ENCODE peak calls at places on chromosomes 3 and 15, in eight cellular contexts. X is esophagus squamous epithelium, U is cardiac fibroblast, V is AG10803, Y is osteocyte, P is astrocyte, T is HFF-Myc, Z is left ventricle myocardium inferior. J is an unnamed sample.

GRCh38 chr15:92954578-92954977 is 54.5 kb downstream of the CHD2 start:
- DNase-seq in X (no peak), U (peak), V (no peak), Y (no peak), P (no peak), T (no peak), Z (no peak), J (no peak)

GRCh38 chr3:19541284-19541683 is 392.7 kb downstream of the EFHB start:
- DNase-seq in X (no peak), U (no peak), V (no peak), Y (no peak), P (no peak), T (no peak), Z (no peak), J (no peak)

GRCh38 chr3:14767706-14768105 is 51.1 kb upstream of the FGD5 start:
- DNase-seq in X (no peak), U (no peak), V (no peak), Y (no peak), P (no peak), T (no peak), Z (no peak), J (no peak)

GRCh38 chr15:74431645-74432044 is 2.1 kb downstream of the SEMA7A start:
- DNase-seq in X (no peak), U (no peak), V (no peak), Y (no peak), P (no peak), T (no peak), Z (no peak), J (no peak)

GRCh38 chr3:78571486-78571885 is 1196.3 kb downstream of the ROBO1 start:
- DNase-seq in X (no peak), U (no peak), V (no peak), Y (no peak), P (no peak), T (no peak), Z (no peak), J (no peak)

GRCh38 chr3:149553781-149554451 is 79.4 kb downstream of the TM4SF4 start:
- DNase-seq in X (no peak), U (peak), V (peak), Y (no peak), P (peak), T (peak), Z (peak), J (no peak)

GRCh38 chr3:171157286-171157685 is 130.8 kb upstream of the SLC2A2 start:
- DNase-seq in X (no peak), U (no peak), V (no peak), Y (no peak), P (no peak), T (no peak), Z (peak), J (no peak)

GRCh38 chr15:75661041-75661778 is 13.5 kb downstream of the SNX33 start:
- DNase-seq in X (peak), U (peak), V (peak), Y (peak), P (peak), T (peak), Z (peak), J (peak)

GRCh38 chr15:77548608-77549551 is 83.8 kb downstream of the LINGO1 start:
- DNase-seq in X (no peak), U (no peak), V (no peak), Y (no peak), P (no peak), T (no peak), Z (no peak), J (no peak)

GRCh38 chr3:115999598-115999997 is 376.3 kb downstream of the GAP43 start:
- DNase-seq in X (no peak), U (no peak), V (no peak), Y (no peak), P (peak), T (no peak), Z (no peak), J (no peak)

GRCh38 chr3:154334973-154335420 is 10.7 kb upstream of the DHX36 start:
- DNase-seq in X (no peak), U (peak), V (peak), Y (no peak), P (peak), T (peak), Z (no peak), J (no peak)

GRCh38 chr15:91982401-91982800 is 128.9 kb downstream of the SLCO3A1 start:
- DNase-seq in X (no peak), U (no peak), V (peak), Y (no peak), P (no peak), T (no peak), Z (no peak), J (no peak)

GRCh38 chr15:31328425-31328998 is 1.9 kb downstream of the KLF13 start:
- DNase-seq in X (no peak), U (peak), V (peak), Y (no peak), P (peak), T (no peak), Z (peak), J (no peak)

GRCh38 chr3:32780735-32781210 is 37.0 kb upstream of the TRIM71 start:
- DNase-seq in X (no peak), U (peak), V (peak), Y (peak), P (peak), T (no peak), Z (peak), J (no peak)

GRCh38 chr3:127406309-127407025 is 118.6 kb upstream of the PRR20G start:
- DNase-seq in X (no peak), U (peak), V (no peak), Y (peak), P (no peak), T (no peak), Z (peak), J (no peak)

GRCh38 chr3:129033619-129034321 is 26.8 kb upstream of the GP9 start:
- DNase-seq in X (no peak), U (no peak), V (no peak), Y (no peak), P (no peak), T (no peak), Z (no peak), J (no peak)

GRCh38 chr3:123096701-123097100 is 29.9 kb downstream of the PDIA5 start:
- DNase-seq in X (no peak), U (peak), V (peak), Y (no peak), P (peak), T (peak), Z (peak), J (no peak)

GRCh38 chr3:100697723-100698285 is 11.5 kb upstream of the TFG start:
- DNase-seq in X (no peak), U (no peak), V (no peak), Y (no peak), P (no peak), T (no peak), Z (no peak), J (no peak)

GRCh38 chr3:59052803-59053411 is 3.1 kb upstream of the CFAP20DC start:
- DNase-seq in X (no peak), U (peak), V (peak), Y (no peak), P (peak), T (peak), Z (no peak), J (no peak)

GRCh38 chr3:62323241-62323640 is 50.1 kb downstream of the FEZF2 start:
- DNase-seq in X (no peak), U (no peak), V (no peak), Y (no peak), P (no peak), T (no peak), Z (no peak), J (no peak)

GRCh38 chr15:67758610-67759300 is 66.6 kb upstream of the SKOR1 start:
- DNase-seq in X (no peak), U (no peak), V (no peak), Y (no peak), P (peak), T (no peak), Z (no peak), J (no peak)

GRCh38 chr3:186356152-186356551 is 5.9 kb downstream of the DGKG start:
- DNase-seq in X (no peak), U (no peak), V (no peak), Y (peak), P (no peak), T (no peak), Z (no peak), J (no peak)

GRCh38 chr3:194664857-194665256 is 7.1 kb downstream of the LSG1 start:
- DNase-seq in X (no peak), U (peak), V (no peak), Y (no peak), P (no peak), T (no peak), Z (no peak), J (no peak)

GRCh38 chr3:167742338-167742737 is 6.8 kb downstream of the SERPINI1 start:
- DNase-seq in X (no peak), U (no peak), V (no peak), Y (no peak), P (no peak), T (no peak), Z (no peak), J (no peak)

GRCh38 chr15:99123706-99124451 is 19.0 kb downstream of the SYNM start:
- DNase-seq in X (no peak), U (peak), V (peak), Y (peak), P (peak), T (peak), Z (peak), J (peak)

GRCh38 chr3:27025718-27026117 is 343.5 kb downstream of the NEK10 start:
- DNase-seq in X (no peak), U (no peak), V (no peak), Y (no peak), P (no peak), T (no peak), Z (no peak), J (no peak)

GRCh38 chr15:52733696-52734255 is 54.6 kb upstream of the ATOSA start:
- DNase-seq in X (no peak), U (no peak), V (peak), Y (no peak), P (no peak), T (no peak), Z (no peak), J (no peak)

GRCh38 chr3:14688525-14688924 is 13.6 kb downstream of the C3orf20 start:
- DNase-seq in X (no peak), U (no peak), V (no peak), Y (no peak), P (no peak), T (no peak), Z (no peak), J (no peak)

GRCh38 chr3:169430687-169431404 is 232.7 kb downstream of the MECOM start:
- DNase-seq in X (no peak), U (peak), V (no peak), Y (no peak), P (peak), T (no peak), Z (no peak), J (no peak)

GRCh38 chr3:138432576-138433240 is 1.7 kb upstream of the ESYT3 start:
- DNase-seq in X (no peak), U (no peak), V (no peak), Y (no peak), P (no peak), T (no peak), Z (no peak), J (no peak)

GRCh38 chr3:74613060-74613459 is 1.4 kb downstream of the CNTN3 start:
- DNase-seq in X (no peak), U (peak), V (peak), Y (no peak), P (peak), T (no peak), Z (no peak), J (no peak)

GRCh38 chr15:25512957-25513356 is 74.1 kb upstream of the UBE3A start:
- DNase-seq in X (no peak), U (no peak), V (no peak), Y (no peak), P (no peak), T (no peak), Z (no peak), J (no peak)

GRCh38 chr15:25504307-25504706 is 65.5 kb upstream of the UBE3A start:
- DNase-seq in X (no peak), U (peak), V (peak), Y (no peak), P (peak), T (no peak), Z (no peak), J (no peak)

GRCh38 chr15:25509697-25510096 is 70.9 kb upstream of the UBE3A start:
- DNase-seq in X (no peak), U (no peak), V (no peak), Y (no peak), P (no peak), T (no peak), Z (no peak), J (no peak)

GRCh38 chr15:25510146-25510545 is 71.3 kb upstream of the UBE3A start:
- DNase-seq in X (no peak), U (no peak), V (peak), Y (no peak), P (peak), T (no peak), Z (no peak), J (no peak)

GRCh38 chr15:25508369-25509002 is 69.7 kb upstream of the UBE3A start:
- DNase-seq in X (no peak), U (peak), V (peak), Y (no peak), P (peak), T (no peak), Z (no peak), J (no peak)
- TF ChIP-seq CTCF in X (peak), U (peak), V (peak), Y (peak), P (peak), T (peak), Z (peak), J (peak)

DNA sequence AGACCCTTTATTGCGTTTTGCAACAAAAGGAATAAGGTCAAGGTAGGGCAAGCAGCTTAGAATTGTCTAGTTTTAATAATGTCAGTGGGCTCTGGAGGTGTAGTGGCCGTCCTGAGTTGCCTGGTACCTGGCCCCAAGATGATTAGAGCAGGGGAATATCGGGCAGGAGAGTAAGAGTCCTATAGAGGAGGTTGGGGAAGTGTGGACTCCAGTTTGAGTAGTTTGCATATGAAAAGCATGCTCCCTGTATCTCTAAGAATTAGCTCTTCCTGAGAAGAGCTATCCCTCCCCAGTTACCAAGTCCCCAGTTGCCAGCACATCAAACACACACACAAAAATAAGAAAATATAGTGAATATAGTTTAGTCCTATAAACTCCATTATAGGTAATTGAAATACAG is 49.2 kb upstream of the ST3GAL6 start:
- DNase-seq in X (no peak), U (no peak), V (no peak), Y (no peak), P (no peak), T (no peak), Z (no peak), J (no peak)
- TF ChIP-seq CTCF in X (no peak), U (no peak), V (no peak), Y (no peak), P (no peak), T (no peak), Z (no peak), J (no peak)

DNA sequence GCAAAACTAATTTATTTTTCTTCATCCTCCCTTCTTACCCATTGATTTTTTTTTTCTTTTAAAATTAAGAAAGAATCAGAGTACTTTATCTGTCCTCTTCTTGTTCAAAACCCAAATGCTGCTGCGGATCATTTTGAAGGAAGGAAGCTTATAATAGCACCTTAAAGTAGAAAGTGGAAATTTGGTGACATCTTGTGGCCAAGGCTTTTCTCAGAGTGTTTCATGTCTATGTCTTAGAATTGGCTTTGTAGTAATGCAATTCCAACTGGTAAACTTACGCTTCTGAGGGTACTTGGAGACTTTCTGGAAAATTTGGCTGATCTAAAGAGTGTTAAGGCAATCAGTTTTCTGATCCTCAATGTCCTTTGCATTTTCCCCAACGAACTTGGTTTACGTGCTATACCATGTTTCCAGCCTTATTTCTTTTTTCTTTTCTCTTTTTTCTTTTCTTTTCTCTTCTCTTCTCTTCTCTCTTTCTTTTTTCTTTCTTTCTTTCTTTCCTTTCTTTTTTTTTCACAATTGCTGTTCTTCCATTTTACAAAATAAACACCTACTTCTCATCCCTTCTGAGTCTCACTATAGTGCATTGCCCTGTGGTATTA is 30.7 kb downstream of the C3orf38 start:
- DNase-seq in X (no peak), U (peak), V (peak), Y (no peak), P (peak), T (peak), Z (no peak), J (no peak)
- TF ChIP-seq CTCF in X (peak), U (peak), V (peak), Y (peak), P (peak), T (peak), Z (peak), J (no peak)

DNA sequence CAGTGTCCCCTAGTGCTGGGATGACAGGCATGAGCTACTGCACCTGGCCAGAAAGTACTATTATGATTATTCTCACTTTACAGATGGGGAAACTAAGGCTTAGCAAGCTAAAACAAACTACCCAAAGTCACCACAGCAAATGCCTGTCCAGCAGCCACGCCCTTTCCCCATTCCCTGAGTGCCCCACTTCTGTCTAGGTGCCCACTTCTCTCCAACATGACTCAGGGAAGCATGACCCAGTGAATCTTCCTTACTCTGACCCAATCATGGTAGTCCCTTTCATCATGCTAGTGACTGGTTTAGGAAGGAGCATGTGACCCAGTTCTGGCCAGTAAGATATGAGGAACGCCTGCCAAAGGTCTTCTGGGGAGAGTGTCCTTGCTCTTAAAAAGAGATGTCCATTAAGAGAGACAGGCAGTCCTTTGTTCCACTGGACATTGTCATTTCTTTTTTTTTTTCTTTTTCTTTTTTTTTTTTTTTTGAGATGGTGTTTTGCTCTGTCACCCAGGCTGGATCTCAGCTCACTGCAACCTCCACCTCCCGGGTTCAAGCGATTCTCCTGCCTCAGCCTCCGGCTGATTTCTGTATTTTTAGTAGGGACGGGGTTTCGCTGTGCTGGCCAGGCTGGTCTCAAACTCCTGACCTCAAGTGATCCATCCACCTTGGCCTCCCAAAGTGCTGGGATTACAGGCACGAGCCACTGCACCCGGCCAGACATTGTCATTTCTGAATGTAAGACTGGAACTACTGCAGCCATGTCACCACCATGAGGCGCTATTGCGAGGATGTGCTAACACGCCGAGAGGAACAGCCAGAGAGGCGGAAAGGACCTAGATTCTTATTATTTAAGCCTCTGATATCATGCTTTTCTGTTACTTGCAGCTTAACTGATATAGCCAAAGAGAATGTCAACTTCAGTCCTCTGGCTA is 19.8 kb downstream of the MEGF11 start:
- DNase-seq in X (no peak), U (peak), V (peak), Y (no peak), P (no peak), T (no peak), Z (no peak), J (no peak)
- TF ChIP-seq CTCF in X (no peak), U (no peak), V (no peak), Y (no peak), P (no peak), T (peak), Z (no peak), J (no peak)